ENCODE peak calls at places on chromosomes 3 and 15, in seven cellular contexts. C, W, P, H, U, T and Z are unnamed samples.

GRCh38 chr3:168134931-168135330 is 39.2 kb upstream of the GOLIM4 start:
- DNase-seq in H (peak), U (no peak), T (no peak), P (no peak), C (no peak), W (no peak), Z (no peak)

GRCh38 chr3:197748597-197749314 is 927 bp upstream of the FYTTD1 start:
- DNase-seq in W (no peak), P (peak), H (peak), T (no peak), C (no peak), U (no peak), Z (no peak)

GRCh38 chr15:77915261-77915960 is 162.1 kb downstream of the TBC1D2B start:
- DNase-seq in C (no peak), U (no peak), T (peak), P (no peak), W (no peak), H (no peak), Z (no peak)

GRCh38 chr15:57332326-57332725 is 44.0 kb upstream of the CGNL1 start:
- DNase-seq in T (no peak), C (no peak), W (no peak), U (no peak), H (no peak), P (no peak), Z (no peak)

GRCh38 chr3:118587037-118587741 is 447.5 kb downstream of the IGSF11 start:
- DNase-seq in U (no peak), P (no peak), C (no peak), H (no peak), W (no peak), T (no peak), Z (no peak)

GRCh38 chr3:38823186-38823585 is 7.2 kb upstream of the SCN10A start:
- DNase-seq in T (no peak), P (no peak), H (no peak), U (no peak), C (no peak), W (no peak), Z (no peak)

GRCh38 chr15:57045741-57046382 is 127.4 kb downstream of the TCF12 start:
- DNase-seq in U (no peak), H (no peak), T (no peak), C (no peak), W (peak), P (no peak), Z (no peak)

GRCh38 chr3:32313723-32314473 is 75.4 kb downstream of the CMTM8 start:
- DNase-seq in H (peak), T (no peak), P (no peak), U (no peak), W (no peak), C (no peak), Z (no peak)

GRCh38 chr3:171867976-171868375 is 24.8 kb downstream of the TMEM212 start:
- DNase-seq in U (no peak), H (peak), W (no peak), C (no peak), P (no peak), T (no peak), Z (no peak)

GRCh38 chr3:172106989-172107388 is 67.6 kb downstream of the FNDC3B start:
- DNase-seq in H (no peak), W (peak), C (peak), U (no peak), T (no peak), P (no peak), Z (no peak)

DNA sequence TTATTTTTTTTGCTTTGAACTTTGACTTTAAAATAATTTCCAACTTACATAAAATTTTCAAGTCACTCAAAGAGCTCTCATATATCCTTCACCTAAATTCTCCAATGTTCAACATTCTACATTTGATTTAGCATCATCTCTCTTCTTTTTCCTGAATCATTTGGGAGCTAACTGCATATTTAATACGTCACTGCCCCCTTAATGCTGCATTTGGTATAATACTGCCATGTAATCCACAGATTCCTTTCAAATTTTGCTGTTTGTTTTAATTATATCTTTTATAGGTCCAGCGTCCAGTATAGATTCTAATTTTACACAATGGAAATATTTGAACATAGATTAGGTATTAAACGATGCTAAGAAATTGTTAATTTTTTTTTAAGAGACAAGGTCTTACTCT is 2.3 kb upstream of the EIF2AK4 start:
- DNase-seq in H (peak), U (no peak), W (no peak), C (no peak), P (no peak), T (no peak), Z (no peak)
- TF ChIP-seq CTCF in H (no peak), U (peak), W (no peak), C (no peak), P (no peak), T (peak), Z (no peak)

GRCh38 chr15:63283126-63283525 is 5.7 kb downstream of the APH1B start:
- DNase-seq in T (no peak), C (no peak), P (no peak), W (no peak), U (peak), H (no peak), Z (no peak)

GRCh38 chr15:63274427-63274826 is 3.0 kb upstream of the APH1B start:
- DNase-seq in W (no peak), H (no peak), T (peak), P (no peak), U (no peak), C (no peak), Z (no peak)

GRCh38 chr15:63276342-63277043 is 912 bp upstream of the APH1B start:
- DNase-seq in W (no peak), T (no peak), H (no peak), P (no peak), C (no peak), U (no peak), Z (no peak)

GRCh38 chr15:63277893-63278505 is 594 bp downstream of the APH1B start:
- DNase-seq in P (no peak), T (peak), C (no peak), U (no peak), H (no peak), W (no peak), Z (no peak)

DNA sequence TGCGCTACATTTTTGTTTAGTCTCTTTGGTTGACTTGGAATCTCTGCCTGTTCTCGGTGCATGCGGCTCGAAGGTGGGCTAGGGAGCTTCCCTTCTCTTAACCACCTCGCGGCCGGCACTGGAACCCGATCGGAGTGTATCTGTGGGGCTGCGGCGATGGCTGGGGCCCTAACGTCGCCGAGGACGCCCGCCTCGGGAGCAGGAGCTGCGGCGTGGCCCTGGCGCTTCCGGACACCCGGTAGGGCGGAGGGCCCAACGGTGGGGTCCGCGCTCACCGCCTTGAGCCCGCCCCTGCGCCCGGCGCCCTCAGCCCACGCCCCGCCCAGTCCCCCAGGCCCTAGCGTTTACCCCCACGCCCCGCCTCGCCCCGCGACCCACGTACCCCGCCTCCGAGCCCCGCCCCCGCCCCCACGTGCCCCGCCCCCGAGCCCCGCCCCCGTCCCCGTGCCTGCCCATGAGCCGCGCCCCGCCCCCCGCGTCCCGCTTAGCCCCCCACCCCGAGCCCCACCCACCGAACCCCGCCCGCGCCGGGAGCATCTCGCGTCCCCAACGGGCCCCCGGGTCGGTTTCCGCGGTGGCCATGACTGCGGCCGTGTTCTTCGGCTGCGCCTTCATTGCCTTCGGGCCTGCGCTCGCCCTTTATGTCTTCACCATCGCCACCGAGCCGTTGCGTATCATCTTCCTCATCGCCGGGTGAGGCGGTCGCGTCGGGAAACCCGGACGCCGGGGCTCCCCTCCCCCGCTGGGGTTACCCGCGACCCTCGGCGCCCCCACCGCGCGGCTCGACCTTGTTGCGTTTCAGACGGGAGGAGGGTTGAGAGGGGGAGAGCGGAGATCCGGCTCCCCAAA is at the start of gene APH1B:
- DNase-seq in U (peak), H (peak), W (no peak), T (peak), C (peak), P (no peak), Z (peak)
- TF ChIP-seq CTCF in U (no peak), H (no peak), W (peak), T (peak), C (no peak), P (no peak), Z (no peak)

DNA sequence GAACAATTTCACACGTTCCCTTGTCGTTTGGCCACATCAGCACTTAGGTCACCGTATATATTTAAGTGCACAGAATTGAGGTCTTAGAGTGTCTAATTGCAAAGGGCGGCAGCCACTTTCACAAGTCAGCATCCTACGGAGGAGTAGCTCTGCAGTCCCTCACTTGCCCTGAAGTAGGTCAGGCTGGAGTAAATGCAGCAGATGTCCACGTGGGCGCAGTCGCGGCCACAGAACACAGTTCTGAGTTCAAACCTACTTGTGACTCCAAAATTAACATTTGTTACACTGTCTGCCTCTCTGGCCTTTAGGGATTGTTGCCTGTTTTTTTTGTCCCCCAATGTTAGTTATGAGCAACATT is 85.8 kb downstream of the PDCD6IP start:
- DNase-seq in W (no peak), U (no peak), H (peak), P (peak), C (no peak), T (peak), Z (peak)
- TF ChIP-seq CTCF in W (no peak), U (peak), H (peak), P (peak), C (no peak), T (peak), Z (no peak)

GRCh38 chr3:148730676-148731075 is 33.0 kb downstream of the AGTR1 start:
- DNase-seq in W (no peak), U (no peak), H (no peak), T (no peak), C (no peak), P (no peak), Z (no peak)

GRCh38 chr3:148723591-148723990 is 25.9 kb downstream of the AGTR1 start:
- DNase-seq in P (no peak), U (no peak), W (peak), C (no peak), H (peak), T (no peak), Z (no peak)

GRCh38 chr3:148729656-148730055 is 32.0 kb downstream of the AGTR1 start:
- DNase-seq in H (peak), C (no peak), U (no peak), W (no peak), P (no peak), T (no peak), Z (no peak)

DNA sequence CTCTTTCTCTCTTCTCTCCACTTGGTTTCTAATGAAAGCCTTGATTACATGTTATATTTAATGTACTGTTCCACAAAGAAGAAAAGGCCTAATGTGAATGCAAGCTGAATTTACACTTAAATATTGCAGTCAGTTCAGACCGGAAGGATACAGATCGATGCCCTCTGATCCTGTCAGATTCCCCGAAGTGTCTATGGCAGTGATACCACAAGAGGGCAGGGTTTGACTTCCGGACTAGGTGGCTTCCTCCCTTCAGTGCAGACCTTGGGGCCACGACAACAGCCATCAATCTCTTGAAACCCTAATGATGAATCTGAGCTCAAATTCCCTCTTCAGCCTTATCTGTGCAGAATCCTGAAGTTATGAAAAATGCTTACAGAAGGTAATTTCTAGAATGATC is 29.5 kb downstream of the AGTR1 start:
- DNase-seq in C (no peak), W (peak), U (no peak), P (no peak), H (peak), T (peak), Z (peak)
- TF ChIP-seq CTCF in C (no peak), W (peak), U (peak), P (peak), H (peak), T (peak), Z (peak)